ENCODE peak calls at places on chromosome 21, in four cellular contexts. L is SJSA1, A is GDM1, C is KBM-7. U is an unnamed sample.

GRCh38 chr21:45304945-45305344 is 17.2 kb upstream of the POFUT2 start:
- DNase-seq in A (no peak), L (no peak), C (no peak), U (no peak)

GRCh38 chr21:42171091-42172053 is 47.6 kb upstream of the ABCG1 start:
- DNase-seq in C (no peak), A (no peak), L (no peak), U (no peak)

GRCh38 chr21:43802713-43803313 is 13.4 kb downstream of the RRP1 start:
- DNase-seq in A (no peak), L (no peak), C (no peak), U (no peak)

GRCh38 chr21:33089439-33089838 is 19.5 kb downstream of the OLIG1 start:
- DNase-seq in A (peak), C (peak), L (no peak), U (no peak)

GRCh38 chr21:19237603-19238002 is 834.0 kb upstream of the TMPRSS15 start:
- DNase-seq in L (no peak), C (no peak), A (no peak), U (no peak)

GRCh38 chr21:34960672-34961071 is 88.4 kb downstream of the RUNX1 start:
- DNase-seq in L (no peak), A (no peak), C (no peak), U (no peak)

GRCh38 chr21:16588433-16588860 is 858.7 kb downstream of the USP25 start:
- DNase-seq in A (no peak), C (no peak), L (no peak), U (peak)

GRCh38 chr21:15088483-15088882 is 23.7 kb upstream of the NRIP1 start:
- DNase-seq in A (no peak), C (no peak), L (no peak), U (no peak)

GRCh38 chr21:25118648-25119047 is 488.6 kb downstream of the MRPL39 start:
- DNase-seq in C (no peak), L (no peak), A (no peak), U (no peak)

GRCh38 chr21:42146821-42147220 is 72.1 kb upstream of the ABCG1 start:
- DNase-seq in A (no peak), C (no peak), L (no peak), U (no peak)

GRCh38 chr21:28991861-28992525 is 684 bp downstream of the LTN1 start:
- DNase-seq in A (no peak), L (no peak), C (no peak), U (no peak)

GRCh38 chr21:26570203-26570602 is 2.9 kb downstream of the CYYR1 start:
- DNase-seq in A (no peak), L (no peak), C (no peak), U (no peak)

GRCh38 chr21:32319012-32319411 is 20.4 kb downstream of the MRAP start:
- DNase-seq in C (no peak), A (no peak), L (no peak), U (no peak)

GRCh38 chr21:25370311-25370744 is 237.0 kb downstream of the MRPL39 start:
- DNase-seq in L (peak), A (no peak), C (no peak), U (peak)

GRCh38 chr21:26469789-26470188 is 103.3 kb downstream of the CYYR1 start:
- DNase-seq in C (no peak), A (no peak), L (no peak), U (no peak)

GRCh38 chr21:42384999-42385398 is 10.9 kb downstream of the TMPRSS3 start:
- DNase-seq in C (peak), A (no peak), L (no peak), U (no peak)

GRCh38 chr21:44931137-44931500 is 8.7 kb upstream of the SLX9 start:
- DNase-seq in A (peak), C (peak), L (no peak), U (no peak)

GRCh38 chr21:44920694-44921604 is at the start of gene ITGB2:
- DNase-seq in L (no peak), C (peak), A (peak), U (no peak)

GRCh38 chr21:43367296-43367695 is 59.6 kb downstream of the SIK1 start:
- DNase-seq in L (no peak), A (no peak), C (no peak), U (no peak)

GRCh38 chr21:41168391-41169257 is 664 bp downstream of the BACE2 start:
- DNase-seq in A (no peak), L (no peak), C (no peak), U (no peak)